ENCODE peak calls at places on chromosomes 4 and X, in ten cellular contexts. One of them, this sample, is unnamed.
A peak's percentile ranks its signal among the peaks of the same experiment; 100 is the strongest.

GRCh38 chr4:158176776-158177175 is 4.0 kb upstream of the GASK1B start:
- DNase-seq in tibial nerve: no peak
- DNase-seq in thoracic aorta: no peak
- DNase-seq in CD4-positive, alpha-beta T cell: no peak
- DNase-seq in HAP-1: no peak
- DNase-seq in adrenal gland: no peak
- DNase-seq in breast epithelium: no peak
- DNase-seq in Daoy: no peak
- DNase-seq in SK-N-MC: no peak
- DNase-seq in NCI-H2081 treated with DMSO at 0.1 percent for 48 hours: no peak
- DNase-seq in this sample: no peak

GRCh38 chr4:108172231-108172779 is 3.6 kb upstream of the LEF1 start:
- DNase-seq in breast epithelium: no peak
- DNase-seq in HAP-1: no peak
- DNase-seq in SK-N-MC: no peak
- DNase-seq in Daoy: peak; percentile 7
- DNase-seq in adrenal gland: peak; percentile 36
- DNase-seq in NCI-H2081 treated with DMSO at 0.1 percent for 48 hours: no peak
- DNase-seq in CD4-positive, alpha-beta T cell: peak; percentile 17
- DNase-seq in tibial nerve: no peak
- DNase-seq in thoracic aorta: no peak
- DNase-seq in this sample: no peak

GRCh38 chr4:150580244-150580643 is 1.7 kb upstream of the MAB21L2 start:
- DNase-seq in NCI-H2081 treated with DMSO at 0.1 percent for 48 hours: no peak
- DNase-seq in SK-N-MC: no peak
- DNase-seq in breast epithelium: no peak
- DNase-seq in CD4-positive, alpha-beta T cell: no peak
- DNase-seq in thoracic aorta: no peak
- DNase-seq in adrenal gland: no peak
- DNase-seq in Daoy: no peak
- DNase-seq in HAP-1: no peak
- DNase-seq in tibial nerve: no peak
- DNase-seq in this sample: no peak

GRCh38 chr4:56773346-56773745 is 48.2 kb downstream of the SPINK2 start:
- DNase-seq in adrenal gland: no peak
- DNase-seq in SK-N-MC: no peak
- DNase-seq in thoracic aorta: no peak
- DNase-seq in breast epithelium: no peak
- DNase-seq in NCI-H2081 treated with DMSO at 0.1 percent for 48 hours: no peak
- DNase-seq in tibial nerve: no peak
- DNase-seq in CD4-positive, alpha-beta T cell: no peak
- DNase-seq in Daoy: no peak
- DNase-seq in HAP-1: no peak
- DNase-seq in this sample: no peak

GRCh38 chrX:139708067-139708466 is at the start of gene MCF2:
- DNase-seq in SK-N-MC: no peak
- DNase-seq in Daoy: no peak
- DNase-seq in adrenal gland: no peak
- DNase-seq in tibial nerve: no peak
- DNase-seq in thoracic aorta: no peak
- DNase-seq in CD4-positive, alpha-beta T cell: no peak
- DNase-seq in HAP-1: no peak
- DNase-seq in NCI-H2081 treated with DMSO at 0.1 percent for 48 hours: no peak
- DNase-seq in breast epithelium: no peak
- DNase-seq in this sample: no peak

GRCh38 chr4:88599714-88600113 is 7.4 kb downstream of the HERC3 start:
- DNase-seq in Daoy: no peak
- DNase-seq in breast epithelium: no peak
- DNase-seq in tibial nerve: no peak
- DNase-seq in CD4-positive, alpha-beta T cell: no peak
- DNase-seq in thoracic aorta: no peak
- DNase-seq in HAP-1: no peak
- DNase-seq in adrenal gland: no peak
- DNase-seq in NCI-H2081 treated with DMSO at 0.1 percent for 48 hours: no peak
- DNase-seq in SK-N-MC: no peak
- DNase-seq in this sample: no peak

GRCh38 chr4:134668237-134668636 is 466.6 kb upstream of the PABPC4L start:
- DNase-seq in CD4-positive, alpha-beta T cell: no peak
- DNase-seq in Daoy: peak; percentile 44
- DNase-seq in HAP-1: no peak
- DNase-seq in adrenal gland: no peak
- DNase-seq in tibial nerve: no peak
- DNase-seq in breast epithelium: no peak
- DNase-seq in SK-N-MC: no peak
- DNase-seq in NCI-H2081 treated with DMSO at 0.1 percent for 48 hours: no peak
- DNase-seq in thoracic aorta: no peak
- DNase-seq in this sample: peak; percentile 52

GRCh38 chr4:28886934-28887333 is 1833.2 kb upstream of the PCDH7 start:
- DNase-seq in NCI-H2081 treated with DMSO at 0.1 percent for 48 hours: no peak
- DNase-seq in SK-N-MC: no peak
- DNase-seq in tibial nerve: no peak
- DNase-seq in thoracic aorta: no peak
- DNase-seq in Daoy: no peak
- DNase-seq in breast epithelium: no peak
- DNase-seq in adrenal gland: no peak
- DNase-seq in HAP-1: no peak
- DNase-seq in CD4-positive, alpha-beta T cell: no peak
- DNase-seq in this sample: no peak

GRCh38 chr4:1720163-1720983 is 750 bp downstream of the TMEM129 start:
- DNase-seq in NCI-H2081 treated with DMSO at 0.1 percent for 48 hours: no peak
- DNase-seq in adrenal gland: peak; percentile 60
- DNase-seq in HAP-1: peak; percentile 52
- DNase-seq in tibial nerve: no peak
- DNase-seq in CD4-positive, alpha-beta T cell: no peak
- DNase-seq in SK-N-MC: no peak
- DNase-seq in breast epithelium: no peak
- DNase-seq in Daoy: peak; percentile 51
- DNase-seq in thoracic aorta: no peak
- DNase-seq in this sample: no peak

GRCh38 chrX:31580227-31580626 is 508.4 kb upstream of the FTHL17 start:
- DNase-seq in Daoy: peak; percentile 75
- DNase-seq in thoracic aorta: no peak
- DNase-seq in adrenal gland: no peak
- DNase-seq in NCI-H2081 treated with DMSO at 0.1 percent for 48 hours: no peak
- DNase-seq in HAP-1: no peak
- DNase-seq in CD4-positive, alpha-beta T cell: no peak
- DNase-seq in breast epithelium: no peak
- DNase-seq in tibial nerve: no peak
- DNase-seq in SK-N-MC: no peak
- DNase-seq in this sample: no peak

GRCh38 chr4:46399440-46399839 is 9.5 kb upstream of the GABRA2 start:
- DNase-seq in NCI-H2081 treated with DMSO at 0.1 percent for 48 hours: no peak
- DNase-seq in Daoy: no peak
- DNase-seq in CD4-positive, alpha-beta T cell: no peak
- DNase-seq in SK-N-MC: no peak
- DNase-seq in tibial nerve: no peak
- DNase-seq in thoracic aorta: no peak
- DNase-seq in breast epithelium: no peak
- DNase-seq in adrenal gland: no peak
- DNase-seq in HAP-1: no peak
- DNase-seq in this sample: no peak

GRCh38 chr4:147828361-147828760 is 96.5 kb downstream of the ARHGAP10 start:
- DNase-seq in SK-N-MC: no peak
- DNase-seq in HAP-1: no peak
- DNase-seq in tibial nerve: no peak
- DNase-seq in breast epithelium: no peak
- DNase-seq in adrenal gland: no peak
- DNase-seq in thoracic aorta: no peak
- DNase-seq in Daoy: no peak
- DNase-seq in NCI-H2081 treated with DMSO at 0.1 percent for 48 hours: no peak
- DNase-seq in CD4-positive, alpha-beta T cell: no peak
- DNase-seq in this sample: no peak

GRCh38 chrX:27679281-27679680 is 89.1 kb downstream of the DCAF8L2 start:
- DNase-seq in thoracic aorta: no peak
- DNase-seq in Daoy: no peak
- DNase-seq in SK-N-MC: no peak
- DNase-seq in adrenal gland: no peak
- DNase-seq in HAP-1: no peak
- DNase-seq in NCI-H2081 treated with DMSO at 0.1 percent for 48 hours: no peak
- DNase-seq in breast epithelium: no peak
- DNase-seq in CD4-positive, alpha-beta T cell: no peak
- DNase-seq in tibial nerve: no peak
- DNase-seq in this sample: no peak

This sample was measured in LoVo.